ENCODE peak calls at places on chromosomes 1 and 21, in four cellular contexts. G is naive thymus-derived CD4-positive, alpha-beta T cell; L is fibroblast of lung; Q is cardiac muscle cell. O is an unnamed sample. For H3K9me3, the result is how much of the 10 kb centered on the place peaks cover.

GRCh38 chr21:29638138-29638537 is 301.7 kb downstream of the GRIK1 start:
- DNase-seq in G (no peak), L (no peak), Q (no peak), O (no peak)

GRCh38 chr1:174262747-174263241 is 103.5 kb downstream of the RABGAP1L start:
- DNase-seq in G (peak), L (peak), Q (peak), O (no peak)

GRCh38 chr1:1213919-1214599 is at the start of gene TNFRSF4:
- DNase-seq in G (no peak), L (no peak), Q (no peak), O (no peak)

GRCh38 chr1:183633676-183634343 is 1.8 kb downstream of the ARPC5 start:
- DNase-seq in G (peak), L (peak), Q (peak), O (no peak)

GRCh38 chr1:96519851-96520281 is 201.7 kb upstream of the PTBP2 start:
- DNase-seq in G (no peak), L (peak), Q (no peak), O (no peak)

GRCh38 chr21:41641821-41642368 is 125.0 kb downstream of the RIPK4 start:
- DNase-seq in G (no peak), L (peak), Q (peak), O (peak)

GRCh38 chr1:117735045-117735992 is 129.5 kb downstream of the TENT5C start:
- DNase-seq in G (peak), L (peak), Q (peak), O (no peak)

GRCh38 chr1:54887665-54888071 is 673 bp upstream of the DHCR24 start:
- DNase-seq in G (no peak), L (no peak), Q (peak), O (no peak)

GRCh38 chr1:53334781-53335180 is 6.9 kb upstream of the LRP8 start:
- DNase-seq in G (no peak), L (no peak), Q (no peak), O (peak)

GRCh38 chr1:245575710-245576109 is 420.9 kb downstream of the KIF26B start:
- DNase-seq in G (no peak), L (peak), Q (peak), O (no peak)

GRCh38 chr1:157438236-157439012 is 113.9 kb downstream of the FCRL5 start:
- DNase-seq in G (no peak), L (peak), Q (peak), O (no peak)

GRCh38 chr1:60108223-60108622 is 34.7 kb upstream of the C1orf87 start:
- DNase-seq in G (no peak), L (no peak), Q (no peak), O (no peak)

GRCh38 chr1:200351826-200352549 is 57.8 kb downstream of the ZNF281 start:
- DNase-seq in G (peak), L (peak), Q (peak), O (no peak)

GRCh38 chr1:201774224-201774982 is 54.6 kb upstream of the IPO9 start:
- DNase-seq in G (no peak), L (peak), Q (peak), O (no peak)

GRCh38 chr1:245790441-245790840 is 635.7 kb downstream of the KIF26B start:
- DNase-seq in G (no peak), L (peak), Q (peak), O (no peak)

GRCh38 chr1:230288641-230289349 is 137.3 kb downstream of the PGBD5 start:
- DNase-seq in G (no peak), L (peak), Q (peak), O (no peak)

GRCh38 chr1:183914283-183914682 is 109.4 kb downstream of the RGL1 start:
- DNase-seq in G (no peak), L (peak), Q (peak), O (no peak)

GRCh38 chr1:94801919-94802546 is 18.1 kb upstream of the SLC44A3 start:
- DNase-seq in G (no peak), L (peak), Q (peak), O (peak)

GRCh38 chr1:27954186-27954585 is 5.6 kb upstream of the XKR8 start:
- DNase-seq in G (no peak), L (no peak), Q (no peak), O (no peak)

GRCh38 chr1:64664287-64664686 is 80.6 kb upstream of the RAVER2 start:
- DNase-seq in G (no peak), L (peak), Q (no peak), O (no peak)

GRCh38 chr1:206004821-206005220 is 1.6 kb upstream of the RAB7B start:
- DNase-seq in G (no peak), L (peak), Q (no peak), O (no peak)

GRCh38 chr1:196464545-196464944 is 143.7 kb downstream of the KCNT2 start:
- DNase-seq in G (no peak), L (peak), Q (peak), O (no peak)

GRCh38 chr1:5161372-5161771 is 507.0 kb downstream of the AJAP1 start:
- DNase-seq in G (no peak), L (no peak), Q (no peak), O (no peak)

GRCh38 chr1:200226268-200226968 is 183.4 kb downstream of the ZNF281 start:
- DNase-seq in G (peak), L (peak), Q (peak), O (no peak)

GRCh38 chr1:143660354-143660941 is 311.3 kb downstream of the FAM72C start:
- DNase-seq in G (no peak), L (no peak), Q (no peak), O (no peak)

GRCh38 chr1:167454304-167454928 is 63.9 kb downstream of the CD247 start:
- DNase-seq in G (peak), L (no peak), Q (no peak), O (no peak)

GRCh38 chr1:91582431-91582921 is 81.8 kb downstream of the CDC7 start:
- DNase-seq in G (no peak), L (peak), Q (peak), O (no peak)

GRCh38 chr1:156794506-156795373 is 21.9 kb downstream of the SH2D2A start:
- DNase-seq in G (no peak), L (peak), Q (no peak), O (no peak)

GRCh38 chr1:228445867-228446584 is 29.4 kb upstream of the TRIM17 start:
- DNase-seq in G (peak), L (peak), Q (peak), O (no peak)

GRCh38 chr1:1360511-1361169 is 2.3 kb upstream of the MXRA8 start:
- DNase-seq in G (no peak), L (peak), Q (peak), O (peak)

DNA sequence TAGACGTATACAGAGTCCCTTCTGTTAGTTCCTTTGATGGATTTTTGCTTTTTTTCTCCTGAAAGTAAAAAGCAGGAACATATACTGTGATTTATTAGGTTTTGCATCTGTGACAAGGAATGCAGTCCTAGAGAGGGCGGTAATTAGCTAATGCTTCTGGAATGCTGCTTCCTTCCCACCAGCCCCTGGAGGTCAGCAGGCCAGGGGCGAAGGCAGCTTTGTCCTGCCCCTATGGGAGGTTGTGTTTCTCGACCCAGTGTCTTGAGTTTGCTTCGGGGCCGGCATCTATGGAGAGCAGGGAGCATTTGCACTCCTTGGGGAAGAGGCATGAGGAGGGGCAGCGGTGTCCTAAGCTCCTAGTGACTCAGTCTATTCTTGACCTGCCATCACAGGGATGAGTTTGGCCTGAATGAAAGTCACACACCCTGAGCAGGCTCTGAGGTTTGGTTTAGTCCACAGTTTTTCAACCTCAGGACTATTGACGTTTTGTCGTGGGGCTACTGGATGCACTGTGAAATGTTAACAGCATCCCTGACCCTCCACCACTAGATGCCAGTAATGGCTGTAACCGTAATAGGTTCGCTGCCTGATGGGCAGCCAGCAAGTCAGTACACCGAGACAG is 85.0 kb upstream of the KCNJ15 start:
- DNase-seq in G (no peak), L (peak), Q (peak), O (no peak)
- H3K27ac ChIP-seq in G (no peak), L (peak), Q (no peak), O (peak)

GRCh38 chr1:179476484-179476883 is 99.3 kb downstream of the NPHS2 start:
- DNase-seq in G (no peak), L (no peak), Q (no peak), O (no peak)
- H3K9me3 ChIP-seq in G (under half), L (under half), Q (under half), O (under half)

GRCh38 chr21:43735236-43736091 is 16.5 kb downstream of the PDXK start:
- DNase-seq in G (no peak), L (no peak), Q (no peak), O (no peak)
- H3K27ac ChIP-seq in G (no peak), L (peak), Q (peak), O (peak)

DNA sequence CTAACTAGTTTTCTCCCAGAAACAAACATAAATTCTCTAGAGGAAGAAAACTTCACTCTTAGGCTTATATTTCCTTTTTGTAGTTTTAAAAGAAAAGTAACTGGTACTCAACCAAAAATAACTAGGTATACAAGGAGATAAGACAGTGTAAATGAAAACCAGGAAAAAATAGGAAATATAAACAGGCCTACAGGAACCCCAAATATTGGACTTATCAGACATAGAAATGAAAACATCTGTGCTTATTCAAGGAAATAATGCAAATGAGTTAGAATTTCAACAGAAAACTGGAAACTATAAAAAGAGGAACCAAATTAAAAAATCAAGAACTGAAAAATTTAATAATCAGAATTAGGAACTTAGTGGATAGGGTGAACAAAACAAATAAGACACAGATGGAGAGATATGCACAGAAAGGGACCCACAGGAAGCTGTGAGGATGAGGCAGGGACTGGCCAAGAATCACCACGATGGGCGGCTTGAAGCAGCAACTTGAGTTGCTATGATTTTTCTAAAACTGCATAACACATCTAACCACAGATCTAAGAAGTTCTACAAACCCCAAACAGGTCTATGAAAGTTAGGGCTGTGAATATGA is 67.5 kb upstream of the ACTRT2 start:
- DNase-seq in G (no peak), L (no peak), Q (no peak), O (no peak)
- H3K9me3 ChIP-seq in G (under half), L (under half), Q (under half), O (under half)

DNA sequence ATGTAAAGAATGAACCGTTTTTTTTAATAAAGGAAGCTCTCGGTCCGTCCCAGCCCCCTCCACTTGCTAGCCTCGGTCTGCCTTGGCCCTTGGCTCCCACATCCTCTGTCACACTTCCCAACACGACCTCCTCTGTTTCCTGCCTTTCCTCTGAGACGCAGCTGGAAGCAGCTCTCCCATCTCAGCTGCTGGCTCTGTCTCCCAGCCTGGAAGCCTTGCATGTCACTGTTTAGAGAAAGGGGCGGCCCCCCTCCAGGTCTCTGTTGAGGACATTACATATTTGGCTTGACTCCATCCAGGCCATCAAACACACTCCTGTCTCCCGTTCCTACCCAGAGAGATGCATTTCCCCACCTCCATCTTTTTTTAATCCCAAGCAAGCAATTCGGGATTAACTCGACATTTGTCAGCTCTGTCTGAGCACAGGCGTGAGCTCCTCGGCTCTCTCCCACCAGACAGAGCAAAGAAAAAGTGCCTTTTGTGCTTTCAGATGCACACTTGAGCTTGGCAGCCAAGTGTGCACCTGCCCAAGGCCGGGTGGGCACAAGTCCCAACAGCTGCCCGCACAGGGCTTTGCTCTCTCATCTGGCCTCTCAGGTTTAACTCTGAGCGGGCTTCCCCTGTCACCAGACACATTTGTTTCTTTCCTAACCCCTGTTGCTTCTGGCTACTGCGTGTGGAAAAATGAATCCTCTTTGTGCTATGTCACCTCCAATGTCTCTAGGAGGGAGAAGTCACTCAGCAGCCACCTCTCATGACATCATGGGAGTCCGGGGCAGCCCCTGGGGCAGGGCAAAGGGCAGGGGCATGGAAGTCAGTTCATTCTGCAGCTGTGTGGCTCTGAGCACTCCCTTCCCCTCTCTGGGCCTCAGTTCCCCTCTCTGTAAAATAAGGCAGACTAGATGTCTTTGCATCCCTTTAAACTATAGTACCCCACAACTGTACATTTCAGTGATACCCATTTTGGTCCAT is 108.3 kb downstream of the KCND3 start:
- DNase-seq in G (no peak), L (no peak), Q (no peak), O (no peak)
- H3K27ac ChIP-seq in G (no peak), L (no peak), Q (no peak), O (no peak)

GRCh38 chr21:9758888-9759287 is 762.5 kb upstream of the TPTE start:
- DNase-seq in G (no peak), L (no peak), Q (no peak), O (peak)
- H3K9me3 ChIP-seq in G (under half), L (under half), Q (under half), O (under half)

GRCh38 chr1:154328318-154329151 is 3.2 kb downstream of the ATP8B2 start:
- DNase-seq in G (peak), L (peak), Q (peak), O (peak)

GRCh38 chr1:154325583-154326545 is 539 bp downstream of the ATP8B2 start:
- DNase-seq in G (no peak), L (peak), Q (peak), O (peak)

GRCh38 chr1:154329152-154329521 is 3.8 kb downstream of the ATP8B2 start:
- DNase-seq in G (no peak), L (peak), Q (no peak), O (no peak)

GRCh38 chr1:154326546-154327465 is 1.5 kb downstream of the ATP8B2 start:
- DNase-seq in G (no peak), L (peak), Q (peak), O (peak)

DNA sequence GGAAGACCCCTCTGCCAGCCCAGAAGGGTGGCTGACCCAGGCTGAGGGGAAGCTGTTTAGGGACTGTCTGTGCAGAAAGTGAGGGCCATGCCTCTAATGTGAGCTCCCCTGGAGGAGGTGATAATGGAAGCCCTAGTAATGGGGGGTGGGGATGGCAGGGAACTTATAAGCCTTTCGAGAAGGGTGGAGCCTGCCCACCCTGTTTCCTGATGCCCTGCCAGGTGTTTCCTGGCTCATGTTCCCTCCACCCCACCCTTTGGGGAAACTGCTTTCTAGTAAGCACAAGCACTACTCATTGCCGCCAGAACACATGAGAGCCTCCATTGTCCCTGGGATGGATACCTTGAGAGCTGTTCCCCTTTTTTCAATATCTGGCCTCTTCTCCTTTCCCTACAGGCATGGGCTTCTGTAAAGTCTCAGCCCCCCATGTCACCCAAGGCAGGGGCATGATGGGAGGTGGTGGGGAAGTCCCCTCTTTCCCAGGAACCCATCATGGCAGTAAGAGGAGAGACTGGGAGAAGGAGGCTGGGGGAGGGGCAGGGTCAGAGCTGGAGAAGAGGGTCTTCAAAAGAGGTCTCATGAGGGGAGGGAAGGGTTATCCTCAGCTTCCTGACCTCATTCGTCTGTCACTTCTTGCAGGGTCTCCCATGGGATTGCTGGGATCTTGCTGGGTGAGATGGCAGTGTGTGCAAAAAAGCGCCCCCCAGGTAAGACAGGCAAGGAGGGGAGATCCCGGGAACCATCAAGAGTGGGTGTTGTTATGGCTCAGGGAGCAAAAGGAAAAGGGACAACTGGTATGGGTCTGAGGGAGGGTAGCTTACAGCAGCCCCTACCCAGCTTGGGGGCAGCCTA is 2.4 kb downstream of the ATP8B2 start:
- DNase-seq in G (peak), L (no peak), Q (no peak), O (no peak)
- H3K27ac ChIP-seq in G (peak), L (peak), Q (peak), O (peak)

GRCh38 chr21:34157456-34158025 is 84.2 kb downstream of the MRPS6 start:
- DNase-seq in G (no peak), L (no peak), Q (no peak), O (no peak)

GRCh38 chr21:34154878-34155277 is 81.5 kb downstream of the MRPS6 start:
- DNase-seq in G (peak), L (no peak), Q (no peak), O (no peak)

GRCh38 chr21:34158866-34159616 is 85.7 kb downstream of the MRPS6 start:
- DNase-seq in G (no peak), L (no peak), Q (no peak), O (no peak)

GRCh38 chr21:34156957-34157356 is 83.6 kb downstream of the MRPS6 start:
- DNase-seq in G (no peak), L (no peak), Q (no peak), O (no peak)

DNA sequence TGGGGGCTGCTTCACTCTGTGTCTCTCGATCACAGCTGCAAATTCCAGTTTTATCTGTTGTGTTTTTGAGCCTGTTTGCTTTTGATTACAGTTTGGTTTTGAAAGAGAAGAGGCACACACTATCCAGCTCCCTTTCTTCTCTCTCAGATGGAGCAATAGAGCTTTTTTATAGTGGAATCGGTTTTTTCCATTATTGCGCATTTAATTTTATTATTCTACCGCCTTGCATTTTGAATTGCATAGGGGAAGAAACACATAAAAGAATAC is 86.2 kb downstream of the MRPS6 start:
- DNase-seq in G (no peak), L (no peak), Q (no peak), O (no peak)
- H3K9me3 ChIP-seq in G (under half), L (under half), Q (under half), O (under half)

GRCh38 chr21:35072557-35072956 is 23.5 kb upstream of the RUNX1 start:
- DNase-seq in G (no peak), L (no peak), Q (no peak), O (no peak)
- H3K27ac ChIP-seq in G (no peak), L (peak), Q (no peak), O (peak)

O was measured in ascending aorta.